ENCODE peak calls at places on chromosomes 11 and 22, in seven cellular contexts. I is GM23338; Y is CD8-positive, alpha-beta T cell; L is kidney epithelial cell; F is GM12865; T is upper lobe of right lung; Z is fibroblast of the aortic adventitia. E is an unnamed sample.

GRCh38 chr22:44723801-44724200 is 21.8 kb downstream of the PRR5 start:
- DNase-seq in I (no peak), Y (no peak), L (no peak), F (peak; percentile 47), T (no peak), Z (peak; percentile 54), E (peak; percentile 44)

GRCh38 chr11:99418927-99419707 is 398.4 kb downstream of the CNTN5 start:
- DNase-seq in I (peak; percentile 30), Y (no peak), L (no peak), F (no peak), T (no peak), Z (no peak), E (no peak)

GRCh38 chr11:123742334-123742733 is 874 bp upstream of the ZNF202 start:
- DNase-seq in I (peak; percentile 64), Y (no peak), L (no peak), F (no peak), T (no peak), Z (no peak), E (no peak)

GRCh38 chr22:30837531-30837930 is 131.0 kb downstream of the MORC2 start:
- DNase-seq in I (no peak), Y (no peak), L (no peak), F (no peak), T (no peak), Z (no peak), E (no peak)

GRCh38 chr22:48418831-48419230 is 1408.8 kb downstream of the BRD1 start:
- DNase-seq in I (no peak), Y (no peak), L (no peak), F (no peak), T (peak; percentile 28), Z (no peak), E (no peak)

GRCh38 chr11:70230840-70231710 is 28.0 kb downstream of the FADD start:
- DNase-seq in I (no peak), Y (no peak), L (no peak), F (no peak), T (no peak), Z (no peak), E (no peak)

GRCh38 chr11:133934599-133935550 is 21.9 kb downstream of the IGSF9B start:
- DNase-seq in I (no peak), Y (no peak), L (no peak), F (peak; percentile 14), T (no peak), Z (peak; percentile 76), E (no peak)

GRCh38 chr11:20880094-20880493 is 210.7 kb downstream of the NELL1 start:
- DNase-seq in I (no peak), Y (no peak), L (no peak), F (no peak), T (no peak), Z (no peak), E (no peak)

GRCh38 chr11:96113100-96113710 is 189.3 kb upstream of the MTMR2 start:
- DNase-seq in I (no peak), Y (no peak), L (no peak), F (no peak), T (no peak), Z (peak; percentile 86), E (no peak)

GRCh38 chr11:61756452-61757212 is 4.2 kb downstream of the MYRF start:
- DNase-seq in I (no peak), Y (peak; percentile 26), L (no peak), F (peak; percentile 54), T (no peak), Z (no peak), E (no peak)
- H3K4me3 ChIP-seq in I (no peak overlapping the region), Y (no peak overlapping the region), L (no peak overlapping the region), F (no peak overlapping the region), T (no peak overlapping the region), Z (no peak overlapping the region), E (no peak overlapping the region)

GRCh38 chr22:36329217-36330078 is 58.3 kb downstream of the MYH9 start:
- DNase-seq in I (peak; percentile 99), Y (peak; percentile 91), L (peak; percentile 99), F (peak; percentile 55), T (no peak), Z (peak; percentile 84), E (peak; percentile 91)
- H3K4me3 ChIP-seq in I (peak overlapping the region; percentile 26), Y (peak overlapping the region; percentile 42), L (no peak overlapping the region), F (peak overlapping the region; percentile 65), T (peak overlapping the region; percentile 6), Z (no peak overlapping the region), E (peak overlapping the region; percentile 42)

DNA sequence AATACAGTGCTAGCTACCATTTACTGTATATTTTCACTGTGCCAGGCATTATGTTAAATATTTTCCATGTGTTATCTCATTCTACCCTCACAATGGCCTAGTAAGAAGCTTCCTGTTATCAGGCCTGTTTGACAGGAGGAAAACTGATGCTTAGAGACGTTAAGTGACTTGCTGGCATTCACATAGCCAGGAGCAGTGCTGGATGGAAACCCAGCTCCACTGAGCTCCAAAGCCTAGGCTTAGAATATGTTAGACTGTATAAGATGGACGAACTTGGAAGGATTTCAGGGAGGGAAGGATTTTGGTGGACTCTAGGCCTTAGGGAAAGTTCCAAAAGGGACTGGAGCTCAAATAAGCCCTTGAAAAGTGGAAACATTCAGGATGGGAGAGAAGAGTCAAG is 2.1 kb downstream of the CD44 start:
- DNase-seq in I (no peak), Y (no peak), L (no peak), F (no peak), T (no peak), Z (no peak), E (no peak)
- H3K4me3 ChIP-seq in I (no peak overlapping the region), Y (peak overlapping the region; percentile 80), L (peak overlapping the region; percentile 92), F (peak overlapping the region; percentile 80), T (peak overlapping the region; percentile 74), Z (peak overlapping the region; percentile 98), E (no peak overlapping the region)

GRCh38 chr22:38270091-38270972 is 2.5 kb downstream of the TMEM184B start:
- DNase-seq in I (no peak), Y (no peak), L (no peak), F (no peak), T (no peak), Z (peak; percentile 25), E (no peak)
- H3K4me3 ChIP-seq in I (no peak overlapping the region), Y (no peak overlapping the region), L (no peak overlapping the region), F (no peak overlapping the region), T (peak overlapping the region; percentile 96), Z (peak overlapping the region; percentile 75), E (no peak overlapping the region)

E was measured in Jurkat, Clone E6-1.